ENCODE peak calls at places on chromosome 6, in five cellular contexts. One of them, this sample, is unnamed.

GRCh38 chr6:142758257-142759025 is 186.5 kb downstream of the HIVEP2 start:
- DNase-seq in body of pancreas: no peak
- DNase-seq in stimulated activated naive CD8-positive, alpha-beta T cell treated with anti-CD3 and anti-CD28 coated beads, Interleukin-15, Interleukin-2, amounts not matched to agents 100 U/mL and 50 U/mL, for 24 hours: no peak
- DNase-seq in T-helper 2 cell: no peak
- DNase-seq in amniotic stem cell: no peak
- DNase-seq in this sample: no peak

GRCh38 chr6:7121704-7122241 is 14.0 kb downstream of the RREB1 start:
- DNase-seq in body of pancreas: peak; percentile 67
- DNase-seq in T-helper 2 cell: no peak
- DNase-seq in amniotic stem cell: no peak
- DNase-seq in stimulated activated naive CD8-positive, alpha-beta T cell treated with anti-CD3 and anti-CD28 coated beads, Interleukin-15, Interleukin-2, amounts not matched to agents 100 U/mL and 50 U/mL, for 24 hours: no peak
- DNase-seq in this sample: no peak

GRCh38 chr6:40689181-40689580 is 102.0 kb upstream of the LRFN2 start:
- DNase-seq in stimulated activated naive CD8-positive, alpha-beta T cell treated with anti-CD3 and anti-CD28 coated beads, Interleukin-15, Interleukin-2, amounts not matched to agents 100 U/mL and 50 U/mL, for 24 hours: no peak
- DNase-seq in amniotic stem cell: no peak
- DNase-seq in body of pancreas: no peak
- DNase-seq in T-helper 2 cell: no peak
- DNase-seq in this sample: no peak

GRCh38 chr6:30684386-30685156 is 1.9 kb downstream of the PPP1R18 start:
- DNase-seq in amniotic stem cell: no peak
- DNase-seq in body of pancreas: no peak
- DNase-seq in stimulated activated naive CD8-positive, alpha-beta T cell treated with anti-CD3 and anti-CD28 coated beads, Interleukin-15, Interleukin-2, amounts not matched to agents 100 U/mL and 50 U/mL, for 24 hours: peak; percentile 66
- DNase-seq in T-helper 2 cell: peak; percentile 30
- DNase-seq in this sample: no peak

GRCh38 chr6:138477913-138478539 is 21.3 kb downstream of the NHSL1 start:
- DNase-seq in stimulated activated naive CD8-positive, alpha-beta T cell treated with anti-CD3 and anti-CD28 coated beads, Interleukin-15, Interleukin-2, amounts not matched to agents 100 U/mL and 50 U/mL, for 24 hours: no peak
- DNase-seq in T-helper 2 cell: no peak
- DNase-seq in body of pancreas: no peak
- DNase-seq in amniotic stem cell: no peak
- DNase-seq in this sample: no peak

GRCh38 chr6:143941852-143942627 is 66.0 kb downstream of the PLAGL1 start:
- DNase-seq in stimulated activated naive CD8-positive, alpha-beta T cell treated with anti-CD3 and anti-CD28 coated beads, Interleukin-15, Interleukin-2, amounts not matched to agents 100 U/mL and 50 U/mL, for 24 hours: peak; percentile 77
- DNase-seq in body of pancreas: peak; percentile 70
- DNase-seq in T-helper 2 cell: peak; percentile 38
- DNase-seq in amniotic stem cell: no peak
- DNase-seq in this sample: peak; percentile 77

GRCh38 chr6:6409397-6410030 is 89.1 kb upstream of the F13A1 start:
- DNase-seq in body of pancreas: no peak
- DNase-seq in stimulated activated naive CD8-positive, alpha-beta T cell treated with anti-CD3 and anti-CD28 coated beads, Interleukin-15, Interleukin-2, amounts not matched to agents 100 U/mL and 50 U/mL, for 24 hours: no peak
- DNase-seq in T-helper 2 cell: no peak
- DNase-seq in amniotic stem cell: no peak
- DNase-seq in this sample: peak; percentile 22

GRCh38 chr6:39402239-39402751 is 79.8 kb upstream of the KCNK16 start:
- DNase-seq in T-helper 2 cell: no peak
- DNase-seq in amniotic stem cell: no peak
- DNase-seq in body of pancreas: no peak
- DNase-seq in stimulated activated naive CD8-positive, alpha-beta T cell treated with anti-CD3 and anti-CD28 coated beads, Interleukin-15, Interleukin-2, amounts not matched to agents 100 U/mL and 50 U/mL, for 24 hours: no peak
- DNase-seq in this sample: no peak

GRCh38 chr6:12594541-12594893 is 122.0 kb upstream of the PHACTR1 start:
- DNase-seq in body of pancreas: no peak
- DNase-seq in stimulated activated naive CD8-positive, alpha-beta T cell treated with anti-CD3 and anti-CD28 coated beads, Interleukin-15, Interleukin-2, amounts not matched to agents 100 U/mL and 50 U/mL, for 24 hours: no peak
- DNase-seq in T-helper 2 cell: no peak
- DNase-seq in amniotic stem cell: no peak
- DNase-seq in this sample: no peak

GRCh38 chr6:14200047-14200446 is 82.5 kb downstream of the CD83 start:
- DNase-seq in body of pancreas: no peak
- DNase-seq in amniotic stem cell: no peak
- DNase-seq in stimulated activated naive CD8-positive, alpha-beta T cell treated with anti-CD3 and anti-CD28 coated beads, Interleukin-15, Interleukin-2, amounts not matched to agents 100 U/mL and 50 U/mL, for 24 hours: no peak
- DNase-seq in T-helper 2 cell: no peak
- DNase-seq in this sample: no peak

GRCh38 chr6:44512868-44513641 is 125.5 kb downstream of the CDC5L start:
- DNase-seq in stimulated activated naive CD8-positive, alpha-beta T cell treated with anti-CD3 and anti-CD28 coated beads, Interleukin-15, Interleukin-2, amounts not matched to agents 100 U/mL and 50 U/mL, for 24 hours: no peak
- DNase-seq in T-helper 2 cell: no peak
- DNase-seq in amniotic stem cell: no peak
- DNase-seq in body of pancreas: no peak
- DNase-seq in this sample: no peak

GRCh38 chr6:30102701-30103629 is 9.9 kb downstream of the TRIM31 start:
- DNase-seq in amniotic stem cell: peak; percentile 54
- DNase-seq in T-helper 2 cell: peak; percentile 72
- DNase-seq in body of pancreas: peak; percentile 93
- DNase-seq in stimulated activated naive CD8-positive, alpha-beta T cell treated with anti-CD3 and anti-CD28 coated beads, Interleukin-15, Interleukin-2, amounts not matched to agents 100 U/mL and 50 U/mL, for 24 hours: peak; percentile 83
- DNase-seq in this sample: peak; percentile 87

GRCh38 chr6:142444388-142444787 is 142.6 kb downstream of the ADGRG6 start:
- DNase-seq in body of pancreas: no peak
- DNase-seq in stimulated activated naive CD8-positive, alpha-beta T cell treated with anti-CD3 and anti-CD28 coated beads, Interleukin-15, Interleukin-2, amounts not matched to agents 100 U/mL and 50 U/mL, for 24 hours: no peak
- DNase-seq in amniotic stem cell: no peak
- DNase-seq in T-helper 2 cell: no peak
- DNase-seq in this sample: no peak

GRCh38 chr6:46376562-46376969 is 114.7 kb downstream of the RCAN2 start:
- DNase-seq in T-helper 2 cell: no peak
- DNase-seq in stimulated activated naive CD8-positive, alpha-beta T cell treated with anti-CD3 and anti-CD28 coated beads, Interleukin-15, Interleukin-2, amounts not matched to agents 100 U/mL and 50 U/mL, for 24 hours: no peak
- DNase-seq in body of pancreas: no peak
- DNase-seq in amniotic stem cell: no peak
- DNase-seq in this sample: no peak

GRCh38 chr6:17985934-17986655 is 1.3 kb downstream of the KIF13A start:
- DNase-seq in body of pancreas: no peak
- DNase-seq in stimulated activated naive CD8-positive, alpha-beta T cell treated with anti-CD3 and anti-CD28 coated beads, Interleukin-15, Interleukin-2, amounts not matched to agents 100 U/mL and 50 U/mL, for 24 hours: no peak
- DNase-seq in T-helper 2 cell: no peak
- DNase-seq in amniotic stem cell: no peak
- DNase-seq in this sample: no peak

GRCh38 chr6:73308712-73309533 is 45.2 kb downstream of the DPPA5 start:
- DNase-seq in body of pancreas: peak; percentile 31
- DNase-seq in T-helper 2 cell: no peak
- DNase-seq in stimulated activated naive CD8-positive, alpha-beta T cell treated with anti-CD3 and anti-CD28 coated beads, Interleukin-15, Interleukin-2, amounts not matched to agents 100 U/mL and 50 U/mL, for 24 hours: no peak
- DNase-seq in amniotic stem cell: no peak
- DNase-seq in this sample: peak; percentile 74

GRCh38 chr6:48068326-48069191 is 42.4 kb downstream of the PTCHD4 start:
- DNase-seq in stimulated activated naive CD8-positive, alpha-beta T cell treated with anti-CD3 and anti-CD28 coated beads, Interleukin-15, Interleukin-2, amounts not matched to agents 100 U/mL and 50 U/mL, for 24 hours: no peak
- DNase-seq in amniotic stem cell: no peak
- DNase-seq in body of pancreas: no peak
- DNase-seq in T-helper 2 cell: no peak
- DNase-seq in this sample: peak; percentile 72

GRCh38 chr6:166958926-166959861 is 2.8 kb upstream of the RNASET2 start:
- DNase-seq in body of pancreas: no peak
- DNase-seq in amniotic stem cell: no peak
- DNase-seq in stimulated activated naive CD8-positive, alpha-beta T cell treated with anti-CD3 and anti-CD28 coated beads, Interleukin-15, Interleukin-2, amounts not matched to agents 100 U/mL and 50 U/mL, for 24 hours: peak; percentile 47
- DNase-seq in T-helper 2 cell: peak; percentile 48
- DNase-seq in this sample: no peak

GRCh38 chr6:7628915-7629314 is 38.9 kb downstream of the SNRNP48 start:
- DNase-seq in T-helper 2 cell: no peak
- DNase-seq in stimulated activated naive CD8-positive, alpha-beta T cell treated with anti-CD3 and anti-CD28 coated beads, Interleukin-15, Interleukin-2, amounts not matched to agents 100 U/mL and 50 U/mL, for 24 hours: no peak
- DNase-seq in amniotic stem cell: no peak
- DNase-seq in body of pancreas: no peak
- DNase-seq in this sample: no peak

GRCh38 chr6:79635179-79635578 is 4.0 kb downstream of the SH3BGRL2 start:
- DNase-seq in stimulated activated naive CD8-positive, alpha-beta T cell treated with anti-CD3 and anti-CD28 coated beads, Interleukin-15, Interleukin-2, amounts not matched to agents 100 U/mL and 50 U/mL, for 24 hours: no peak
- DNase-seq in T-helper 2 cell: no peak
- DNase-seq in amniotic stem cell: no peak
- DNase-seq in body of pancreas: no peak
- DNase-seq in this sample: no peak

GRCh38 chr6:42316981-42317380 is 99.3 kb upstream of the MRPS10 start:
- DNase-seq in stimulated activated naive CD8-positive, alpha-beta T cell treated with anti-CD3 and anti-CD28 coated beads, Interleukin-15, Interleukin-2, amounts not matched to agents 100 U/mL and 50 U/mL, for 24 hours: no peak
- DNase-seq in body of pancreas: no peak
- DNase-seq in T-helper 2 cell: no peak
- DNase-seq in amniotic stem cell: no peak
- DNase-seq in this sample: no peak

GRCh38 chr6:28867078-28867414 is 56.7 kb downstream of the TRIM27 start:
- DNase-seq in body of pancreas: no peak
- DNase-seq in amniotic stem cell: no peak
- DNase-seq in stimulated activated naive CD8-positive, alpha-beta T cell treated with anti-CD3 and anti-CD28 coated beads, Interleukin-15, Interleukin-2, amounts not matched to agents 100 U/mL and 50 U/mL, for 24 hours: peak; percentile 29
- DNase-seq in T-helper 2 cell: no peak
- DNase-seq in this sample: no peak

GRCh38 chr6:2713473-2714358 is 37.0 kb downstream of the MYLK4 start:
- DNase-seq in T-helper 2 cell: no peak
- DNase-seq in body of pancreas: no peak
- DNase-seq in amniotic stem cell: no peak
- DNase-seq in stimulated activated naive CD8-positive, alpha-beta T cell treated with anti-CD3 and anti-CD28 coated beads, Interleukin-15, Interleukin-2, amounts not matched to agents 100 U/mL and 50 U/mL, for 24 hours: no peak
- DNase-seq in this sample: no peak

GRCh38 chr6:119313937-119314893 is 35.3 kb downstream of the MAN1A1 start:
- DNase-seq in amniotic stem cell: no peak
- DNase-seq in T-helper 2 cell: no peak
- DNase-seq in body of pancreas: no peak
- DNase-seq in stimulated activated naive CD8-positive, alpha-beta T cell treated with anti-CD3 and anti-CD28 coated beads, Interleukin-15, Interleukin-2, amounts not matched to agents 100 U/mL and 50 U/mL, for 24 hours: peak; percentile 31
- DNase-seq in this sample: no peak

GRCh38 chr6:16239090-16239797 is 857 bp downstream of the GMPR start:
- DNase-seq in T-helper 2 cell: no peak
- DNase-seq in amniotic stem cell: no peak
- DNase-seq in body of pancreas: peak; percentile 83
- DNase-seq in stimulated activated naive CD8-positive, alpha-beta T cell treated with anti-CD3 and anti-CD28 coated beads, Interleukin-15, Interleukin-2, amounts not matched to agents 100 U/mL and 50 U/mL, for 24 hours: peak; percentile 28
- DNase-seq in this sample: peak; percentile 70

GRCh38 chr6:90468080-90468479 is 118.8 kb downstream of the MAP3K7 start:
- DNase-seq in stimulated activated naive CD8-positive, alpha-beta T cell treated with anti-CD3 and anti-CD28 coated beads, Interleukin-15, Interleukin-2, amounts not matched to agents 100 U/mL and 50 U/mL, for 24 hours: peak; percentile 47
- DNase-seq in amniotic stem cell: no peak
- DNase-seq in body of pancreas: no peak
- DNase-seq in T-helper 2 cell: no peak
- DNase-seq in this sample: no peak

GRCh38 chr6:152575621-152576150 is 61.5 kb downstream of the SYNE1 start:
- DNase-seq in amniotic stem cell: no peak
- DNase-seq in T-helper 2 cell: no peak
- DNase-seq in stimulated activated naive CD8-positive, alpha-beta T cell treated with anti-CD3 and anti-CD28 coated beads, Interleukin-15, Interleukin-2, amounts not matched to agents 100 U/mL and 50 U/mL, for 24 hours: no peak
- DNase-seq in body of pancreas: no peak
- DNase-seq in this sample: no peak

GRCh38 chr6:105102186-105102585 is 77.6 kb downstream of the POPDC3 start:
- DNase-seq in T-helper 2 cell: no peak
- DNase-seq in stimulated activated naive CD8-positive, alpha-beta T cell treated with anti-CD3 and anti-CD28 coated beads, Interleukin-15, Interleukin-2, amounts not matched to agents 100 U/mL and 50 U/mL, for 24 hours: no peak
- DNase-seq in body of pancreas: no peak
- DNase-seq in amniotic stem cell: no peak
- DNase-seq in this sample: no peak

GRCh38 chr6:78713564-78713963 is 153.8 kb upstream of the IRAK1BP1 start:
- DNase-seq in amniotic stem cell: no peak
- DNase-seq in T-helper 2 cell: no peak
- DNase-seq in body of pancreas: no peak
- DNase-seq in stimulated activated naive CD8-positive, alpha-beta T cell treated with anti-CD3 and anti-CD28 coated beads, Interleukin-15, Interleukin-2, amounts not matched to agents 100 U/mL and 50 U/mL, for 24 hours: no peak
- DNase-seq in this sample: no peak

GRCh38 chr6:978937-979685 is 286.2 kb upstream of the EXOC2 start:
- DNase-seq in body of pancreas: no peak
- DNase-seq in stimulated activated naive CD8-positive, alpha-beta T cell treated with anti-CD3 and anti-CD28 coated beads, Interleukin-15, Interleukin-2, amounts not matched to agents 100 U/mL and 50 U/mL, for 24 hours: no peak
- DNase-seq in amniotic stem cell: no peak
- DNase-seq in T-helper 2 cell: no peak
- DNase-seq in this sample: no peak

GRCh38 chr6:155142902-155143609 is 120.8 kb upstream of the CLDN20 start:
- DNase-seq in body of pancreas: no peak
- DNase-seq in T-helper 2 cell: no peak
- DNase-seq in amniotic stem cell: no peak
- DNase-seq in stimulated activated naive CD8-positive, alpha-beta T cell treated with anti-CD3 and anti-CD28 coated beads, Interleukin-15, Interleukin-2, amounts not matched to agents 100 U/mL and 50 U/mL, for 24 hours: no peak
- DNase-seq in this sample: peak; percentile 66

GRCh38 chr6:87697581-87698552 is 4.2 kb downstream of the AKIRIN2 start:
- DNase-seq in body of pancreas: no peak
- DNase-seq in T-helper 2 cell: no peak
- DNase-seq in amniotic stem cell: peak; percentile 26
- DNase-seq in stimulated activated naive CD8-positive, alpha-beta T cell treated with anti-CD3 and anti-CD28 coated beads, Interleukin-15, Interleukin-2, amounts not matched to agents 100 U/mL and 50 U/mL, for 24 hours: no peak
- DNase-seq in this sample: no peak

GRCh38 chr6:31740397-31741223 is 805 bp downstream of the MSH5 start:
- DNase-seq in T-helper 2 cell: no peak
- DNase-seq in body of pancreas: no peak
- DNase-seq in amniotic stem cell: no peak
- DNase-seq in stimulated activated naive CD8-positive, alpha-beta T cell treated with anti-CD3 and anti-CD28 coated beads, Interleukin-15, Interleukin-2, amounts not matched to agents 100 U/mL and 50 U/mL, for 24 hours: no peak
- DNase-seq in this sample: peak; percentile 73